ENCODE peak calls at places on chromosomes 12 and 14, in four cellular contexts. Q is Calu3, W is IMR-90, I is AG09309. P is an unnamed sample.
A peak's percentile ranks its signal among the peaks of the same experiment; 100 is the strongest.

GRCh38 chr14:32542507-32542906 is 213.4 kb downstream of the AKAP6 start:
- DNase-seq in W (no peak), Q (no peak), I (no peak), P (peak; percentile 6)

GRCh38 chr12:105523164-105524057 is 192.9 kb downstream of the C12orf75 start:
- DNase-seq in Q (no peak), W (peak; percentile 86), I (peak; percentile 77), P (peak; percentile 77)

GRCh38 chr14:62885451-62885850 is 159.8 kb downstream of the KCNH5 start:
- DNase-seq in Q (no peak), W (peak; percentile 4), I (no peak), P (no peak)

GRCh38 chr14:49900973-49901372 is 8.1 kb downstream of the ARF6 start:
- DNase-seq in I (no peak), W (no peak), Q (no peak), P (no peak)

GRCh38 chr12:9969673-9970072 is 1.5 kb upstream of the CLEC12A start:
- DNase-seq in W (no peak), I (no peak), Q (no peak), P (no peak)

GRCh38 chr12:84636801-84637285 is 275.8 kb downstream of the SLC6A15 start:
- DNase-seq in I (no peak), W (peak; percentile 47), Q (no peak), P (peak; percentile 72)

GRCh38 chr12:113462117-113462774 is 9.4 kb downstream of the LHX5 start:
- DNase-seq in I (peak; percentile 24), Q (peak; percentile 90), W (peak; percentile 68), P (peak; percentile 80)

GRCh38 chr14:55780156-55780946 is 200.3 kb downstream of the KTN1 start:
- DNase-seq in W (peak; percentile 33), Q (peak; percentile 85), I (peak; percentile 29), P (peak; percentile 96)

GRCh38 chr12:10392394-10392930 is 2.6 kb upstream of the KLRK1 start:
- DNase-seq in W (peak; percentile 67), Q (peak; percentile 38), I (peak; percentile 89), P (peak; percentile 100)

GRCh38 chr12:2812290-2813213 is at the start of gene ITFG2:
- DNase-seq in W (peak; percentile 98), I (peak; percentile 92), Q (peak; percentile 96), P (peak; percentile 99)
- TF ChIP-seq CTCF in W (no peak), I (no peak), Q (no peak), P (no peak)

DNA sequence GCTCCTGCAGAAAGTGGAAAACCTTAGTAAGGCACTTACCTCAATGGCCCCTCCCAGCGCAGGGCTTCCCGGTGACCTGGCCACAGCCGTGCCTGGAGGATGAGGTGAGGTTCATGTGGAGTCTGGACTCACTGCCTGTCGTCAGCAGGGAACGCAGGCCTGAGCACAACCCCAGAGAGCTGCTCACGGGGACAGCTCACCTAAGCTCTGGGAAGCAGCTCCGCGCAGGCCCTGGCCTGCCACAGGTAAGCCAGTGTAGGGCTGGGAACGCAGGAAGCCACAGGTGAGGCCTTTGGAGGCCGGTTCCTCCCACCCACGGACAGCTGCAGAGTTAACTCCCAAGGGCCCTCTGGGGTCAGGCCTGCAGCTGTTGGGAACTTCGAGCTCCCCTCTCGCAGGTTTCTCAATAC is 32.8 kb downstream of the ANAPC7 start:
- DNase-seq in Q (no peak), I (no peak), W (no peak), P (no peak)
- TF ChIP-seq CTCF in Q (no peak), I (no peak), W (no peak), P (no peak)

DNA sequence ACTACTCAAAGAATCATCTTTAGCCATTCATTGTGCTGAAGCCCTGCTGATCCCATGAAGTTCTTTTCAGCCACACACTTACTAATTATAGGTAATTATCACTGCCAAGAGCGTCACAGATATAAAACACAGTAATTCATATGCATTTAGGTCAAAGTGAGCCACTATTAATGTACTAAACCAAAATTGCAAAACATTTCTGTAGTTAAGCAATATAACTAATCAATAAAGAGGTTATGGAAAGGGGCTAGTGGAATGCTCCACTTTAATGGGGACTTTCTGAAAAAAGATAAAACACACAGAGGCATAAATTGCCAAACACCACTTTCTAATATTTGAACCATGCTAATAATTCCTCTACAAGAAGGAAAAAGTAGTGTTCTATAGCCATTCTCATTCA is 6.8 kb upstream of the CEP128 start:
- DNase-seq in Q (no peak), I (no peak), W (no peak), P (no peak)
- TF ChIP-seq CTCF in Q (no peak), I (no peak), W (no peak), P (no peak)

GRCh38 chr12:41663487-41664258 is 475.6 kb downstream of the PDZRN4 start:
- DNase-seq in I (no peak), Q (no peak), W (peak; percentile 20), P (peak; percentile 71)
- TF ChIP-seq CTCF in I (no peak), Q (no peak), W (peak; percentile 33), P (peak; percentile 74)

DNA sequence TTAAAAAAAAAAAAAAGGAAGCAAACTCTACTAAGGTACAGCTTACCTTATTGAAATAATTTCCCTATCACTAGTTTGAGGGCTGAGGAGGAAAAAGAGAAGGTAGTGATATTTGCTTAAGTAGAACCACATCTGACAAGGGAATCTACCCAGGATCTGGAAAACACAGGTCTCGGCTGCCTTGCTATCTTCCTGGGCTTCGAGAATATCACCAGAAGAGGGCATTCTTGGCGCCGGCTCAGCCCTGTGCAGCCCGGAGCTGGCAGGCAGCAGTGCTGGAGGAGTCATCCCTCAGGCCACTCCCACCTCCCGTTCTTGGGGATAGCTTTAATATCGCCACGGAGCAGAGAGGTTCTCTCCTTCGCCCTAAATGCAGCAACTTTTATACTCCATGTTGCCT is 1181.2 kb downstream of the VRK1 start:
- DNase-seq in Q (peak; percentile 46), I (no peak), W (no peak), P (peak; percentile 0)
- TF ChIP-seq CTCF in Q (no peak), I (no peak), W (no peak), P (no peak)

GRCh38 chr12:120186654-120187053 is 7.9 kb downstream of the GCN1 start:
- DNase-seq in I (no peak), W (no peak), Q (no peak), P (no peak)

GRCh38 chr12:120183211-120183631 is 11.3 kb downstream of the GCN1 start:
- DNase-seq in Q (no peak), W (peak; percentile 50), I (no peak), P (peak; percentile 70)

GRCh38 chr12:120180975-120181374 is 13.5 kb downstream of the GCN1 start:
- DNase-seq in I (no peak), W (no peak), Q (no peak), P (no peak)

DNA sequence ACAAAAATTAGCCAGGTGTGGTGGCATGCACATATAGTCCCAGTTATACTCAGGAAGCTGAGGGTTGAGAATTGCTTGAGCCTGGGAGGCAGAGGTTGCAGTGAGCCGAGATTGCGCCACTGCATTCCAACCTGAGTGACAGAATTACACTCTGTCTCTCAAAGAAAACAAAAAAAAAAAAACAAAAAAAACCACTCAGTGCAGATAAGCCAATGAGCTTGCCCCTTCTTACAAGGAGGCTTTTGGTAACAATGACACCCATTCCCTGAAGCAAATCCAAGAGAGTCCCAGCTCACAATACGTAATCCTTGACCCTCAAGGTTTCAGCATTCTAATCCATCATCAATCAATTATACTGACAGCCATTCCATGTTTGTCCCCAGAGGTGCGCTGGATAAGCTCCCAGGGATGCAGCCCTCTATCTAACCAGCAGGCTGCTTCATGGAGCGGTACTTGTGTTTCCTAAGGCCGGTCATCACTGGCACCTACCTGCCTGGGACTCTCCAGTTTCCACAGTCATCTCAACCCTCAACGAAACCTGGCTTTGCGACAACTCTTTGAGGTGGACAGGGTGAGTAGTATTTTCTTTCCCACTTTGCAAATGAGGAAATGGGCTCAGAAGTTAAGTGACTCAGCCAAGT is 12.4 kb downstream of the GCN1 start:
- DNase-seq in W (peak; percentile 74), I (peak; percentile 14), Q (no peak), P (peak; percentile 71)
- TF ChIP-seq CTCF in W (no peak), I (no peak), Q (no peak), P (peak; percentile 33)

DNA sequence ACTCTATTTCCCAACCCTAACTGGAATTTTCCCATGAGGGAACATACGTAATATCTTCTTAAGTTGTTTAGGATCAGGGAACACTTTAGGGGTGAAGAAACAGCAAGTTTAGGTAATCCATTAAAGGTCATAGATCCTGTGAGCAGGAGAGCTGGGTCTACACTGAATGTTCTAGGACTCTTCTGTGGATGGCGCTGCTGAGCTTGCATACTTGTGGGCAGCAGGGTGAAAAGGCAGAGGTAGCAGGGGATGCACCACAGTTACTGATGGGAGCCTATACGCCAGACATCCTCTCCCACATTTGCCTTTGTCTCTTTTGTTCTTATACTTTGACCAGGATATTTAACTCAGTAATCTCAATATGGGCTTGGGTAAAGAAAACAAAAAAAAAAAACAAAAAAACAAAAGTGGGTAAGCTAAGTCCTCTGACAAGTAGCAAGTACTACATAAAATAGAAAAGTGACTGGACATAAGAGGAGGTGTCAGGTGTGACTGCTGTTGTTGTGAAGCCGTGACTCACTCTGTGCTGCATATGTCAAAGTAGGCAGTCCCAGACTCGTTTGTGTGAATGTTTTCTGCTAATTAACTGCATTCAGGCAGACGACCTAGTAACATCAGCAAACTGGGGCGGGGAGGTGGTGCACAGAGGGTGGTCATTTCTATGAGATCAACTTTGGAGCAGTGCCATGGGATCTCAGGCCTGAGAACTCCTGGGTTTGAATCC is 31.6 kb downstream of the NEUROD4 start:
- DNase-seq in I (no peak), Q (no peak), W (no peak), P (no peak)
- TF ChIP-seq CTCF in I (no peak), Q (no peak), W (no peak), P (no peak)

GRCh38 chr12:118064608-118065007 is 3.6 kb upstream of the WSB2 start:
- DNase-seq in Q (no peak), I (no peak), W (no peak), P (peak; percentile 33)
- TF ChIP-seq CTCF in Q (no peak), I (peak; percentile 8), W (no peak), P (peak; percentile 47)

DNA sequence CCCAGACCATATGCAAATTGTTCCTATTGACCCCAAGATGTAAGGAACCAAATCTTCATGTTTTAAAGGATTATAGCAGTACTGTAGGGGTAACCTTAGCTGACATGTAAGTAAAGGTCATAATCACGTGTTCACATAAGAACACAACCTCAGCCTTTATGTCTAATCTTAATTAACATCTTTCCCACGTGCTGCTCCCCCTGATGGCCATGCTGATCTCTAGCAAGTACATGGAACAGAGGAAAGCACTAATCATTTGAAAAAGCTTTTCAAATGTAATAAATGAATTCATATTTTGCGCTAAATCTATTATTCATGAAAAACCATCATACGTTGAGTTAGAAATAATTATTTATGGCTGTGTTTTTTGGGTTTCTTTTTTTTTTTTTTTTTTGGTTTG is 30.5 kb upstream of the ITPR2 start:
- DNase-seq in I (no peak), W (peak; percentile 13), Q (peak; percentile 4), P (peak; percentile 53)
- TF ChIP-seq CTCF in I (peak; percentile 23), W (peak; percentile 35), Q (peak; percentile 19), P (peak; percentile 69)

GRCh38 chr12:56362130-56363059 is at the start of gene APOF:
- DNase-seq in I (no peak), W (no peak), Q (no peak), P (no peak)
- TF ChIP-seq CTCF in I (no peak), W (no peak), Q (no peak), P (no peak)